ENCODE peak calls at places on chromosomes 12 and 14, in five cellular contexts. E, I, V, L and B are unnamed samples.

GRCh38 chr12:70418101-70418500 is 52.0 kb downstream of the KCNMB4 start:
- DNase-seq in E (no peak), I (no peak), V (no peak), L (peak; percentile 76), B (peak; percentile 3)

GRCh38 chr12:80195143-80195726 is 95.9 kb downstream of the OTOGL start:
- DNase-seq in E (peak; percentile 52), I (no peak), V (no peak), L (peak; percentile 62), B (peak; percentile 54)

GRCh38 chr14:74176404-74176788 is 62.9 kb upstream of the VSX2 start:
- DNase-seq in E (no peak), I (no peak), V (no peak), L (no peak), B (peak; percentile 27)

GRCh38 chr12:118055865-118056773 is 4.9 kb downstream of the WSB2 start:
- DNase-seq in E (no peak), I (no peak), V (no peak), L (no peak), B (no peak)

GRCh38 chr12:22254450-22254849 is 80.1 kb downstream of the ST8SIA1 start:
- DNase-seq in E (no peak), I (no peak), V (no peak), L (no peak), B (no peak)

GRCh38 chr12:96365604-96366230 is 34.5 kb downstream of the CDK17 start:
- DNase-seq in E (no peak), I (no peak), V (no peak), L (no peak), B (no peak)

GRCh38 chr12:57993030-57993429 is 51.7 kb downstream of the ATP23 start:
- DNase-seq in E (no peak), I (no peak), V (no peak), L (peak; percentile 25), B (peak; percentile 15)

GRCh38 chr12:131249291-131250027 is 295.8 kb downstream of the ADGRD1 start:
- DNase-seq in E (no peak), I (peak; percentile 76), V (no peak), L (no peak), B (no peak)

GRCh38 chr12:58069268-58069967 is 128.1 kb downstream of the ATP23 start:
- DNase-seq in E (no peak), I (no peak), V (no peak), L (peak; percentile 34), B (peak; percentile 55)

GRCh38 chr12:90043264-90043663 is 334.6 kb upstream of the ATP2B1 start:
- DNase-seq in E (no peak), I (no peak), V (no peak), L (peak; percentile 47), B (peak; percentile 22)

GRCh38 chr14:35963209-35963608 is 137.1 kb downstream of the BRMS1L start:
- DNase-seq in E (peak; percentile 8), I (no peak), V (no peak), L (no peak), B (peak; percentile 32)

GRCh38 chr12:49138587-49138986 is 7.4 kb upstream of the TUBA1B start:
- DNase-seq in E (no peak), I (no peak), V (no peak), L (no peak), B (no peak)

GRCh38 chr12:121534495-121535148 is 46.2 kb downstream of the KDM2B start:
- DNase-seq in E (no peak), I (no peak), V (peak; percentile 21), L (no peak), B (no peak)

GRCh38 chr12:27355486-27355885 is 22.9 kb downstream of the BMAL2 start:
- DNase-seq in E (no peak), I (no peak), V (no peak), L (no peak), B (no peak)

GRCh38 chr12:109446-109845 is 42.9 kb downstream of the IQSEC3 start:
- DNase-seq in E (no peak), I (peak; percentile 23), V (no peak), L (no peak), B (no peak)

GRCh38 chr14:54529811-54530210 is 20.1 kb downstream of the CGRRF1 start:
- DNase-seq in E (no peak), I (no peak), V (no peak), L (peak; percentile 78), B (peak; percentile 50)

GRCh38 chr12:57241556-57242310 is 9.3 kb downstream of the STAC3 start:
- DNase-seq in E (no peak), I (peak; percentile 63), V (peak; percentile 61), L (no peak), B (no peak)

GRCh38 chr12:34349673-34349961 is 327.3 kb downstream of the ALG10 start:
- DNase-seq in E (no peak), I (no peak), V (no peak), L (no peak), B (no peak)

GRCh38 chr14:68791078-68791983 is 1.5 kb downstream of the ZFP36L1 start:
- DNase-seq in E (no peak), I (no peak), V (no peak), L (no peak), B (peak; percentile 49)

GRCh38 chr12:11779286-11779685 is 129.8 kb downstream of the ETV6 start:
- DNase-seq in E (no peak), I (no peak), V (no peak), L (peak; percentile 24), B (peak; percentile 61)
- TF ChIP-seq CTCF in E (no peak), I (no peak), V (no peak), L (no peak), B (no peak)

GRCh38 chr14:97978336-97978735 is 1181.2 kb downstream of the VRK1 start:
- DNase-seq in E (peak; percentile 64), I (peak; percentile 88), V (peak; percentile 85), L (peak; percentile 28), B (peak; percentile 88)
- TF ChIP-seq CTCF in E (no peak), I (peak; percentile 28), V (no peak), L (peak; percentile 36), B (peak; percentile 58)

GRCh38 chr14:91358654-91359210 is 58.9 kb downstream of the CCDC88C start:
- DNase-seq in E (no peak), I (no peak), V (peak; percentile 50), L (no peak), B (no peak)

GRCh38 chr14:91354979-91355685 is 62.5 kb downstream of the CCDC88C start:
- DNase-seq in E (peak; percentile 71), I (no peak), V (no peak), L (no peak), B (no peak)

GRCh38 chr14:91356218-91356763 is 61.3 kb downstream of the CCDC88C start:
- DNase-seq in E (no peak), I (no peak), V (no peak), L (no peak), B (no peak)

GRCh38 chr14:91357272-91357671 is 60.3 kb downstream of the CCDC88C start:
- DNase-seq in E (no peak), I (no peak), V (no peak), L (no peak), B (no peak)

GRCh38 chr14:91357731-91358319 is 59.8 kb downstream of the CCDC88C start:
- DNase-seq in E (no peak), I (no peak), V (no peak), L (no peak), B (no peak)
- TF ChIP-seq CTCF in E (no peak), I (no peak), V (no peak), L (no peak), B (no peak)

DNA sequence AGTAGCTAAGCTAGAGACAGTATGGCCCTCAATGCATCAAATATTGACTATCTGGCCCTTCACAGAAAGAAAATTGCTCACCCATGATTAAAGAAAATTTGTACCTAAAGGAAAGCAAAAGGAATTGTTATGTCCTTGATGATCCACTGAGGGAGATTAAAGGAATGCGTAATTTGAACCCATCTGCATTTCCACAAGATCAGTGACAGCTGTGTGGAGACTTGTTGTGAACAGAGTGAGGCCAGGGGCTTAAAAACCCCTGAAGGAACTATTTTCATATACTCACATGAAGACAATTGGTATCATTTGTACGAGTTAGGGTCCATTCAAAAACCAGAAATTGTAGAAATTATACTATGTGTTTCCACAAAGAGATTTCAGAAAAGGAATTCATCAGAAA is 1908.1 kb upstream of the SEL1L start:
- DNase-seq in E (no peak), I (no peak), V (no peak), L (no peak), B (no peak)
- TF ChIP-seq CTCF in E (no peak), I (no peak), V (no peak), L (no peak), B (no peak)

GRCh38 chr12:64691793-64692583 is 67.2 kb downstream of the GNS start:
- DNase-seq in E (no peak), I (no peak), V (no peak), L (no peak), B (no peak)

GRCh38 chr12:64699504-64700115 is 59.6 kb downstream of the GNS start:
- DNase-seq in E (no peak), I (peak; percentile 62), V (peak; percentile 91), L (no peak), B (peak; percentile 45)

GRCh38 chr12:64694130-64695078 is 64.8 kb downstream of the GNS start:
- DNase-seq in E (no peak), I (peak; percentile 60), V (no peak), L (no peak), B (no peak)

GRCh38 chr12:64695550-64695949 is 63.7 kb downstream of the GNS start:
- DNase-seq in E (no peak), I (peak; percentile 32), V (no peak), L (no peak), B (no peak)

DNA sequence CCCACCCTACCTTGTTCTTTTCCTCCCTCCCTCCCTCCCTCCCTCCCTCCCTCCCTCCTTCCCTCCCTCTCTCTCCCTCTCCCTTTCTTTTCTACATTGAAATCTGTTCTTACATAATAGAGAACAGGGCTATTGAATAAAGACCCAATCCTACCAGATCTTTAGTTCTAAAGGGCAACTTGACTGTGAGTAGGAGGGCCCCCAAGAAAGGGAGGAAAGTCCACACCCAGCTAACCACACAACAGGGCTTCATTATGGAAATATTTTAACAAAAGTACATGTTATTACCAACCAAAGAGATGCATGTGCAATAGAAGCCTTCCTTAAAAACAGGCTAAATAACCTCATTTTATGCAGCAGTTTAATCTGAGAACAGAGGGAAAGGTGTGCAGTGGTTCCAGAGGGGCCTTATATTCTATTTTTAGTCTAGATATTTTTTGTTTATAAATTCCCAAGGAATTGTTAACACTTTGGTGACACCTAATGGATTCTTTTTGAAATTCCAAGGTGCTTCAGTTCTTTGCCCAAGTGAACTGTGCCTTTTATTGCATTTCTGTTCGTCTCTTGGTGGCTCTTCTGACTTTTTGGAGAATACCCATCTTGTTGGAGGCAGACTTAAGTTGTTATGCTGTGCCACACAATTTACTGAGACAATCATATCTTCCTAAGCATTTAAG is 63.0 kb downstream of the GNS start:
- DNase-seq in E (no peak), I (no peak), V (no peak), L (peak; percentile 25), B (peak; percentile 39)
- TF ChIP-seq CTCF in E (peak; percentile 19), I (peak; percentile 47), V (peak; percentile 15), L (peak; percentile 73), B (peak; percentile 55)

DNA sequence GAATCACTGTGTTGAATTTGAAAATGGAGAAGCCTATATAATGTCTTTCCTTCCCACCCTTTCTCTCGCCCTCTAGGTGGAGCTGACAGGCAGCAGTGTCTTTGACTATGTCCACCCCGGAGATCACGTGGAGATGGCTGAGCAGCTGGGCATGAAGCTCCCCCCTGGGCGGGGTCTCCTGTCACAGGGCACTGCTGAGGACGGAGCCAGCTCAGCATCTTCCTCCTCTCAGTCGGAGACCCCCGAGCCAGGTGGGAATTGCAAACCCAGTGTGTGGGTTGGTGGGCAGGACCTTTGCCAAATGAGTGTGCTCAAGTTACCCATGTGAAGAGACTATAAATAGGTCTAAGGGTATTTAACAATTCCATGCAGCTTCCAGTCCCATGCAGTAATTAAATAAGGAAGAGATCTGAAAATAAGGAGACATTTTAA is 274.7 kb downstream of the EGLN3 start:
- DNase-seq in E (peak; percentile 46), I (no peak), V (peak; percentile 70), L (no peak), B (peak; percentile 61)
- TF ChIP-seq CTCF in E (peak; percentile 32), I (no peak), V (no peak), L (peak; percentile 66), B (no peak)